ENCODE peak calls at places on chromosome 16, in nine cellular contexts. N is esophagus muscularis mucosa, E is AG04449, F is mammary epithelial cell, I is pancreas, C is lower lobe of right lung, Q is ascending aorta, R is fibroblast of mammary gland, Z is natural killer cell. M is an unnamed sample.

GRCh38 chr16:2507679-2508064 is 6.1 kb upstream of the ATP6V0C start:
- DNase-seq in N (no peak), E (no peak), F (no peak), I (peak; percentile 54), C (peak; percentile 87), Q (no peak), R (no peak), Z (no peak), M (no peak)

GRCh38 chr16:76583466-76583865 is 306.3 kb downstream of the CNTNAP4 start:
- DNase-seq in N (no peak), E (no peak), F (no peak), I (no peak), C (no peak), Q (no peak), R (peak; percentile 27), Z (no peak), M (peak; percentile 39)

GRCh38 chr16:3434373-3434772 is 8.9 kb downstream of the ZNF597 start:
- DNase-seq in N (no peak), E (no peak), F (no peak), I (no peak), C (no peak), Q (no peak), R (no peak), Z (no peak), M (no peak)

GRCh38 chr16:19269098-19269497 is 16.4 kb upstream of the CLEC19A start:
- DNase-seq in N (no peak), E (no peak), F (no peak), I (no peak), C (no peak), Q (no peak), R (no peak), Z (no peak), M (no peak)

GRCh38 chr16:19393226-19394074 is 24.2 kb upstream of the TMC5 start:
- DNase-seq in N (no peak), E (no peak), F (peak; percentile 83), I (no peak), C (no peak), Q (no peak), R (peak; percentile 27), Z (no peak), M (peak; percentile 45)

GRCh38 chr16:2813661-2814288 is 3.3 kb upstream of the PRSS21 start:
- DNase-seq in N (no peak), E (no peak), F (no peak), I (no peak), C (peak; percentile 12), Q (no peak), R (no peak), Z (no peak), M (no peak)

GRCh38 chr16:78292726-78293380 is 193.4 kb downstream of the WWOX start:
- DNase-seq in N (no peak), E (no peak), F (no peak), I (no peak), C (no peak), Q (no peak), R (no peak), Z (no peak), M (no peak)

GRCh38 chr16:52976539-52977167 is 76.0 kb downstream of the CHD9NB start:
- DNase-seq in N (no peak), E (no peak), F (peak; percentile 52), I (no peak), C (no peak), Q (no peak), R (peak; percentile 40), Z (no peak), M (no peak)

GRCh38 chr16:87295259-87295658 is 21.9 kb downstream of the C16orf95 start:
- DNase-seq in N (no peak), E (no peak), F (peak; percentile 56), I (no peak), C (no peak), Q (no peak), R (peak; percentile 8), Z (no peak), M (no peak)

DNA sequence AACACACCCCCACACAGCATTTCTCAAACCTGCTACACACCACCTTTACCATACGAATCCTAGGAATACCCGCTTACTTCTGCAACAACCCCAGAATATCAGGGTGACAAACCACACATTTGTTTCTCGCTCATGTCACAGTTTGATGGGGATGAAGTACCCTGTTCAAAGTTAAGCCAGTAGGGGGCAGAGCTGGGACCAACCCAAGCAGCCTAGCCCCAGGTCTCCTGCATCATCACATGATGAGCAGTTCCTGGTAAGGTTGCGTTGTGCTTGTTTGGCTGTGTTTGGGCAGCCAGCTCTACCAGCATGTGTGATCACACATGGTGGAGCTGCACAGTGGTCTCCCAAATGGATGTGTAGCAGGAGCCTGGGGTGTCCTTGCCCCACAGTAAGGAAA is 103.6 kb upstream of the C16orf82 start:
- DNase-seq in N (no peak), E (no peak), F (no peak), I (no peak), C (no peak), Q (no peak), R (peak; percentile 59), Z (no peak), M (no peak)
- TF ChIP-seq CTCF in N (no peak), E (peak; percentile 7), F (no peak), I (no peak), C (no peak), Q (no peak), R (peak; percentile 41), Z (no peak), M (no peak)

GRCh38 chr16:46883690-46884512 is at the start of gene GPT2:
- DNase-seq in N (peak; percentile 97), E (peak; percentile 59), F (peak; percentile 95), I (peak; percentile 99), C (peak; percentile 99), Q (peak; percentile 87), R (peak; percentile 90), Z (peak; percentile 65), M (peak; percentile 78)
- TF ChIP-seq CTCF in N (peak; percentile 21), E (peak; percentile 13), F (no peak), I (no peak), C (peak; percentile 39), Q (no peak), R (no peak), Z (no peak), M (no peak)

GRCh38 chr16:72818286-72818845 is 229.6 kb downstream of the ZFHX3 start:
- DNase-seq in N (no peak), E (no peak), F (no peak), I (no peak), C (no peak), Q (no peak), R (no peak), Z (no peak), M (no peak)
- TF ChIP-seq CTCF in N (no peak), E (no peak), F (no peak), I (no peak), C (no peak), Q (no peak), R (peak; percentile 24), Z (no peak), M (no peak)

GRCh38 chr16:73058616-73059409 is 10.9 kb upstream of the ZFHX3 start:
- DNase-seq in N (no peak), E (no peak), F (peak; percentile 50), I (peak; percentile 77), C (peak; percentile 68), Q (no peak), R (peak; percentile 41), Z (no peak), M (no peak)

GRCh38 chr16:73056911-73057310 is 9.0 kb upstream of the ZFHX3 start:
- DNase-seq in N (no peak), E (no peak), F (no peak), I (no peak), C (no peak), Q (no peak), R (no peak), Z (no peak), M (no peak)

GRCh38 chr16:73056383-73056782 is 8.5 kb upstream of the ZFHX3 start:
- DNase-seq in N (no peak), E (no peak), F (no peak), I (no peak), C (no peak), Q (no peak), R (no peak), Z (no peak), M (no peak)

GRCh38 chr16:73058221-73058615 is 10.3 kb upstream of the ZFHX3 start:
- DNase-seq in N (no peak), E (no peak), F (peak; percentile 54), I (peak; percentile 79), C (peak; percentile 73), Q (no peak), R (no peak), Z (peak; percentile 23), M (peak; percentile 60)

GRCh38 chr16:73057369-73058210 is 9.7 kb upstream of the ZFHX3 start:
- DNase-seq in N (no peak), E (no peak), F (peak; percentile 18), I (peak; percentile 78), C (peak; percentile 63), Q (no peak), R (no peak), Z (no peak), M (no peak)
- TF ChIP-seq CTCF in N (no peak), E (peak; percentile 26), F (no peak), I (no peak), C (peak; percentile 22), Q (no peak), R (no peak), Z (no peak), M (no peak)

DNA sequence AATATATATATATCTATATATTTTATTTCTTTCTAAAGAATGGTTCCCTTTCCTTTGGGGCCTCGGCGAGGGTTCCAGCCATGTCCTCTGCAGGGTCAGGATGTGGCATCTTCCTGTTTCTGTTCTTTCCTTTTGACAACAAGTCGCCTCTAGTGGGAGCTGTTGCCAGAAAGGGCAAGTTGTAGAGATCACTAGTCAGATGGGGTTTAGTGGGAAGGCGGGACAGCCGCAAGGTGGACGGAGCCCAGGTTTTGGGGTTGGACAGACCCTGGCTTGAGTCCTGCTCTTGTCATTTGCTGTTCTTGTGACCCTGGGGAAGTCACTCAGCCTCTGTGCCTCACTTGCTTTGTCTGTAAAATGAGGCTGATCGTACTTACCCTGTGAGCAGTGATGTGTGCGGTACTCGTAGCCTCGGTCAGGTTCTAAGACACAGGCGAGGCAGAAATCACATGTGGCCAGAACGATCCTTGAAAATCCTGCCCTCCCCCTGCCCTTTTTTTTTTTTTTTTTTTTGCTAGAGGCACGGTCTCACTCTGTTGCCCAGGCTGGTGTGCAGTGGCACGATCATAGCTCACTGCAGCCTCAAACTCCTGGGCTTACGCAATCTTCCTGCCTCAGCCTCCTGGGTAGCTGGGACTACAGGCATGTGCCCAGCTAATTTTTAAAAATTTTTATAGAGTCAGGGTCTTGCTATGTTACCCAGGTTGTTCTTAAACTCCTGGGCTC is 80.1 kb downstream of the ABCC6 start:
- DNase-seq in N (no peak), E (no peak), F (no peak), I (no peak), C (no peak), Q (no peak), R (no peak), Z (no peak), M (no peak)
- TF ChIP-seq CTCF in N (no peak), E (peak; percentile 6), F (peak; percentile 41), I (no peak), C (peak; percentile 26), Q (no peak), R (peak; percentile 43), Z (no peak), M (no peak)